ENCODE peak calls at places on chromosomes 11 and 22, in six cellular contexts. One of them, this sample, is unnamed. For H3K9me3 and H3K4me1, the result is how much of the 10 kb centered on the place peaks cover.

GRCh38 chr22:44193537-44193896 is 12.8 kb downstream of the PARVG start:
- DNase-seq in colonic mucosa: no peak
- DNase-seq in stomach: no peak
- DNase-seq in tibial nerve: no peak
- DNase-seq in breast epithelium: no peak
- DNase-seq in cardiac muscle cell: no peak
- DNase-seq in this sample: no peak

GRCh38 chr11:104547996-104548661 is 350.1 kb downstream of the CASP12 start:
- DNase-seq in colonic mucosa: no peak
- DNase-seq in stomach: no peak
- DNase-seq in tibial nerve: no peak
- DNase-seq in breast epithelium: no peak
- DNase-seq in cardiac muscle cell: no peak
- DNase-seq in this sample: no peak

GRCh38 chr11:128593281-128593680 is 5.9 kb upstream of the ETS1 start:
- DNase-seq in colonic mucosa: no peak
- DNase-seq in stomach: no peak
- DNase-seq in tibial nerve: no peak
- DNase-seq in breast epithelium: no peak
- DNase-seq in cardiac muscle cell: no peak
- DNase-seq in this sample: no peak

GRCh38 chr22:42770448-42770726 is 49.7 kb upstream of the A4GALT start:
- DNase-seq in colonic mucosa: no peak
- DNase-seq in stomach: no peak
- DNase-seq in tibial nerve: no peak
- DNase-seq in breast epithelium: no peak
- DNase-seq in cardiac muscle cell: no peak
- DNase-seq in this sample: no peak

GRCh38 chr11:10544491-10545470 is 3.8 kb upstream of the RNF141 start:
- DNase-seq in colonic mucosa: no peak
- DNase-seq in stomach: no peak
- DNase-seq in tibial nerve: no peak
- DNase-seq in breast epithelium: no peak
- DNase-seq in cardiac muscle cell: no peak
- DNase-seq in this sample: no peak

GRCh38 chr11:12211331-12212065 is 101.1 kb downstream of the MICAL2 start:
- DNase-seq in colonic mucosa: no peak
- DNase-seq in stomach: no peak
- DNase-seq in tibial nerve: no peak
- DNase-seq in breast epithelium: no peak
- DNase-seq in cardiac muscle cell: no peak
- DNase-seq in this sample: no peak

GRCh38 chr22:44575344-44576268 is 77.6 kb upstream of the RTL6 start:
- DNase-seq in colonic mucosa: no peak
- DNase-seq in stomach: no peak
- DNase-seq in tibial nerve: no peak
- DNase-seq in breast epithelium: no peak
- DNase-seq in cardiac muscle cell: no peak
- DNase-seq in this sample: no peak

GRCh38 chr22:43262990-43263644 is 76.2 kb upstream of the TTLL12 start:
- DNase-seq in colonic mucosa: no peak
- DNase-seq in stomach: peak
- DNase-seq in tibial nerve: no peak
- DNase-seq in breast epithelium: no peak
- DNase-seq in cardiac muscle cell: no peak
- DNase-seq in this sample: peak

GRCh38 chr11:68314886-68315580 is 2.6 kb downstream of the LRP5 start:
- DNase-seq in colonic mucosa: peak
- DNase-seq in stomach: no peak
- DNase-seq in tibial nerve: no peak
- DNase-seq in breast epithelium: peak
- DNase-seq in cardiac muscle cell: peak
- DNase-seq in this sample: no peak

GRCh38 chr22:41576877-41577276 is 12.8 kb downstream of the PMM1 start:
- DNase-seq in colonic mucosa: peak
- DNase-seq in stomach: peak
- DNase-seq in tibial nerve: no peak
- DNase-seq in breast epithelium: no peak
- DNase-seq in cardiac muscle cell: peak
- DNase-seq in this sample: no peak

GRCh38 chr22:27980424-27981148 is 61.5 kb upstream of the PITPNB start:
- DNase-seq in colonic mucosa: no peak
- DNase-seq in stomach: no peak
- DNase-seq in tibial nerve: no peak
- DNase-seq in breast epithelium: no peak
- DNase-seq in cardiac muscle cell: peak
- DNase-seq in this sample: no peak

GRCh38 chr11:96293583-96293982 is 49.4 kb downstream of the MAML2 start:
- DNase-seq in colonic mucosa: no peak
- DNase-seq in stomach: no peak
- DNase-seq in tibial nerve: no peak
- DNase-seq in breast epithelium: no peak
- DNase-seq in cardiac muscle cell: no peak
- DNase-seq in this sample: no peak

GRCh38 chr11:77547863-77548551 is 41.7 kb upstream of the AQP11 start:
- DNase-seq in colonic mucosa: peak
- DNase-seq in stomach: no peak
- DNase-seq in tibial nerve: peak
- DNase-seq in breast epithelium: no peak
- DNase-seq in cardiac muscle cell: peak
- DNase-seq in this sample: no peak

GRCh38 chr11:57432714-57433163 is 5.8 kb upstream of the SLC43A3 start:
- DNase-seq in colonic mucosa: no peak
- DNase-seq in stomach: no peak
- DNase-seq in tibial nerve: peak
- DNase-seq in breast epithelium: no peak
- DNase-seq in cardiac muscle cell: no peak
- DNase-seq in this sample: no peak

GRCh38 chr22:44884968-44885805 is 124.6 kb downstream of the PHF21B start:
- DNase-seq in colonic mucosa: no peak
- DNase-seq in stomach: no peak
- DNase-seq in tibial nerve: no peak
- DNase-seq in breast epithelium: no peak
- DNase-seq in cardiac muscle cell: no peak
- DNase-seq in this sample: no peak

GRCh38 chr11:20156280-20156875 is 3.9 kb downstream of the DBX1 start:
- DNase-seq in colonic mucosa: peak
- DNase-seq in stomach: no peak
- DNase-seq in tibial nerve: no peak
- DNase-seq in breast epithelium: no peak
- DNase-seq in cardiac muscle cell: no peak
- DNase-seq in this sample: peak

GRCh38 chr11:61671527-61671926 is 8.7 kb upstream of the DAGLA start:
- DNase-seq in colonic mucosa: peak
- DNase-seq in stomach: no peak
- DNase-seq in tibial nerve: no peak
- DNase-seq in breast epithelium: no peak
- DNase-seq in cardiac muscle cell: peak
- DNase-seq in this sample: no peak

GRCh38 chr11:63993983-63994382 is 7.7 kb downstream of the OTUB1 start:
- DNase-seq in colonic mucosa: no peak
- DNase-seq in stomach: no peak
- DNase-seq in tibial nerve: no peak
- DNase-seq in breast epithelium: no peak
- DNase-seq in cardiac muscle cell: no peak
- DNase-seq in this sample: no peak

DNA sequence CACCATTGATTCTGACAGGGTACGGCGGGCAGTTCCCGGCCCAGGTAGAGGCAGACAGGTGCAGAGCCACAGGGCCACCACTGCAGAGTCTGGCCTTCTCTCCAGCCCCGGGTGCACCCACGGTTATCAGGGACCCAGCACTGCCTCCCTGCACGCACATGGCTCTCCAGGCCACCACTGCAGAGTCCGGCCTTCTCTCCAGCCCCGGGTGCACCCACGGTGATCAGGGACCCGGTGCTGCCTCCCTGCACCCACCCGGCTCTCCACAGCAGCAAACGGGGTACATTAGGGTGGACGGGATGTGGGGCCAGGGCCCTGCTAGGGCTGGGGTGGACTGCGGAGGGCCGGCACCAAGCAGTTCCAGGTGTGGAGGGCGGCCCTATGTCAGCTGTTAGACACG is 272.9 kb downstream of the BRD1 start:
- DNase-seq in colonic mucosa: no peak
- DNase-seq in stomach: no peak
- DNase-seq in tibial nerve: no peak
- DNase-seq in breast epithelium: no peak
- DNase-seq in cardiac muscle cell: no peak
- DNase-seq in this sample: no peak
- H3K9me3 ChIP-seq in colonic mucosa: under half
- H3K9me3 ChIP-seq in stomach: under half
- H3K9me3 ChIP-seq in tibial nerve: under half
- H3K9me3 ChIP-seq in breast epithelium: under half
- H3K9me3 ChIP-seq in cardiac muscle cell: under half
- H3K9me3 ChIP-seq in this sample: under half

GRCh38 chr11:82092904-82093303 is 640.8 kb downstream of the FAM181B start:
- DNase-seq in colonic mucosa: no peak
- DNase-seq in stomach: no peak
- DNase-seq in tibial nerve: no peak
- DNase-seq in breast epithelium: no peak
- DNase-seq in cardiac muscle cell: no peak
- DNase-seq in this sample: no peak
- H3K4me1 ChIP-seq in colonic mucosa: under half
- H3K4me1 ChIP-seq in stomach: under half
- H3K4me1 ChIP-seq in tibial nerve: under half
- H3K4me1 ChIP-seq in breast epithelium: under half
- H3K4me1 ChIP-seq in cardiac muscle cell: under half
- H3K4me1 ChIP-seq in this sample: under half

GRCh38 chr11:70040869-70041501 is 37.1 kb upstream of the ANO1 start:
- DNase-seq in colonic mucosa: no peak
- DNase-seq in stomach: peak
- DNase-seq in tibial nerve: no peak
- DNase-seq in breast epithelium: no peak
- DNase-seq in cardiac muscle cell: no peak
- DNase-seq in this sample: no peak
- H3K9me3 ChIP-seq in colonic mucosa: under half
- H3K9me3 ChIP-seq in stomach: under half
- H3K9me3 ChIP-seq in tibial nerve: under half
- H3K9me3 ChIP-seq in breast epithelium: under half
- H3K9me3 ChIP-seq in cardiac muscle cell: under half
- H3K9me3 ChIP-seq in this sample: under half

GRCh38 chr11:45267660-45268340 is 18.3 kb downstream of the SYT13 start:
- DNase-seq in colonic mucosa: no peak
- DNase-seq in stomach: no peak
- DNase-seq in tibial nerve: no peak
- DNase-seq in breast epithelium: no peak
- DNase-seq in cardiac muscle cell: no peak
- DNase-seq in this sample: no peak
- H3K4me1 ChIP-seq in colonic mucosa: under half
- H3K4me1 ChIP-seq in stomach: under half
- H3K4me1 ChIP-seq in tibial nerve: under half
- H3K4me1 ChIP-seq in breast epithelium: under half
- H3K4me1 ChIP-seq in cardiac muscle cell: under half
- H3K4me1 ChIP-seq in this sample: under half

GRCh38 chr11:70551323-70552166 is 153.2 kb downstream of the CTTN start:
- DNase-seq in colonic mucosa: no peak
- DNase-seq in stomach: no peak
- DNase-seq in tibial nerve: no peak
- DNase-seq in breast epithelium: no peak
- DNase-seq in cardiac muscle cell: no peak
- DNase-seq in this sample: no peak

GRCh38 chr11:70549796-70550195 is 151.5 kb downstream of the CTTN start:
- DNase-seq in colonic mucosa: no peak
- DNase-seq in stomach: no peak
- DNase-seq in tibial nerve: no peak
- DNase-seq in breast epithelium: no peak
- DNase-seq in cardiac muscle cell: no peak
- DNase-seq in this sample: no peak

GRCh38 chr11:70552441-70553150 is 154.3 kb downstream of the CTTN start:
- DNase-seq in colonic mucosa: no peak
- DNase-seq in stomach: no peak
- DNase-seq in tibial nerve: no peak
- DNase-seq in breast epithelium: no peak
- DNase-seq in cardiac muscle cell: no peak
- DNase-seq in this sample: no peak

GRCh38 chr11:70550456-70551195 is 152.3 kb downstream of the CTTN start:
- DNase-seq in colonic mucosa: no peak
- DNase-seq in stomach: no peak
- DNase-seq in tibial nerve: no peak
- DNase-seq in breast epithelium: no peak
- DNase-seq in cardiac muscle cell: no peak
- DNase-seq in this sample: no peak

GRCh38 chr11:70552167-70552435 is 153.8 kb downstream of the CTTN start:
- DNase-seq in colonic mucosa: no peak
- DNase-seq in stomach: no peak
- DNase-seq in tibial nerve: no peak
- DNase-seq in breast epithelium: no peak
- DNase-seq in cardiac muscle cell: no peak
- DNase-seq in this sample: no peak
- H3K9me3 ChIP-seq in colonic mucosa: under half
- H3K9me3 ChIP-seq in stomach: under half
- H3K9me3 ChIP-seq in tibial nerve: under half
- H3K9me3 ChIP-seq in breast epithelium: under half
- H3K9me3 ChIP-seq in cardiac muscle cell: under half
- H3K9me3 ChIP-seq in this sample: under half

DNA sequence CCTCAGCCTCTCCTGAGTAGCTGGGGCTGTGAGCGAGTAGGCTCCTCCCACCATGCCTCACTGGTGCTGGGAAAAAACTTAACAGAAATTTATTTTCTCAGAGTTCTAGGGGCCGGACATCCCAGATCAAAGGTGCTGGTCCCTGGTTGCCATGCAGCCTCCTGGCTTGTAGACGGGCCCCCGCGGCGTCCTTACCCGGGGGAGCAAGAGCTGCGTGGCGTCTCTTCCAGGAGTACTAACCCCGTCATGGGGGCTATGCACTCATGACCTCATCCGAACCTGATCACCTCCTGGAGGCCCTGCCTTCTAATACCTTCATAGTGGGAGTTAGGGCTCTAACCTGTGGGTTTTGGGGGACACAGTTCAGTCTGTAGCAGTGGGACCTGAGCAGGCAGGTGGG is 2.6 kb downstream of the TRABD start:
- DNase-seq in colonic mucosa: no peak
- DNase-seq in stomach: no peak
- DNase-seq in tibial nerve: no peak
- DNase-seq in breast epithelium: no peak
- DNase-seq in cardiac muscle cell: no peak
- DNase-seq in this sample: no peak
- H3K4me1 ChIP-seq in colonic mucosa: under half
- H3K4me1 ChIP-seq in stomach: half or more
- H3K4me1 ChIP-seq in tibial nerve: under half
- H3K4me1 ChIP-seq in breast epithelium: under half
- H3K4me1 ChIP-seq in cardiac muscle cell: under half
- H3K4me1 ChIP-seq in this sample: half or more

DNA sequence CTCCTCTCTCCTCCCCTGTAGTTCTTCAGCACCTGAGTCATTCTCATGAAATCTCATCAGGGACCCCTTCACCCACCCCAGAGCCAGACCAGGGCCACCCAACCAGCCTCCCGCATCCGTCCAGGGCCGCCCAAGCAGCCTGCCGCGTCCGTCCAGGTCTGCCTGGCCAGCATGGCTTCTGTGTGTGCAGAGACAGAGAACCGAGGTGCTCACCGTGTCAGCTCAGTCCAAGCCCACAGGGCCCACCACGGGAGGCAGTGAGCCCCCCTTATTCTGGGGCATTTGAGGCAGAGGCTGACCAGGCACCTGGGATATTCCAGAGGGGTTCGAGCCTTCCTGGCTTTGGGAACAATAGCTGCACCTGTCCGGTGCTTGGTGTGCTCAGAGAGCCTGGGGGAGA is 1117.3 kb downstream of the BRD1 start:
- DNase-seq in colonic mucosa: no peak
- DNase-seq in stomach: no peak
- DNase-seq in tibial nerve: no peak
- DNase-seq in breast epithelium: no peak
- DNase-seq in cardiac muscle cell: no peak
- DNase-seq in this sample: no peak
- H3K9me3 ChIP-seq in colonic mucosa: under half
- H3K9me3 ChIP-seq in stomach: under half
- H3K9me3 ChIP-seq in tibial nerve: under half
- H3K9me3 ChIP-seq in breast epithelium: under half
- H3K9me3 ChIP-seq in cardiac muscle cell: under half
- H3K9me3 ChIP-seq in this sample: under half